ENCODE peak calls at places on chromosomes 3 and 15, in four cellular contexts. M is K562, G is WTC11, I is H1. K is an unnamed sample.

GRCh38 chr3:28317438-28318022 is 31.0 kb upstream of the ZCWPW2 start:
- DNase-seq in M (peak; percentile 48), G (no peak), I (no peak), K (peak; percentile 33)

GRCh38 chr3:64214002-64214696 is 11.1 kb downstream of the PRICKLE2 start:
- DNase-seq in M (no peak), G (no peak), I (no peak), K (peak; percentile 16)

GRCh38 chr15:100988297-100988696 is 69.1 kb downstream of the LRRK1 start:
- DNase-seq in M (no peak), G (no peak), I (no peak), K (no peak)

GRCh38 chr3:184592411-184593200 is 31.0 kb downstream of the EPHB3 start:
- DNase-seq in M (no peak), G (no peak), I (no peak), K (peak; percentile 84)

GRCh38 chr3:79074558-79074957 is 693.2 kb downstream of the ROBO1 start:
- DNase-seq in M (no peak), G (no peak), I (no peak), K (no peak)

GRCh38 chr3:143600762-143601161 is 247.5 kb downstream of the SLC9A9 start:
- DNase-seq in M (no peak), G (no peak), I (no peak), K (no peak)

GRCh38 chr3:10142707-10143560 is 1.4 kb downstream of the VHL start:
- DNase-seq in M (peak; percentile 34), G (no peak), I (no peak), K (peak; percentile 24)

GRCh38 chr3:112973325-112974177 is 1.4 kb downstream of the CD200R1 start:
- DNase-seq in M (no peak), G (no peak), I (no peak), K (no peak)

GRCh38 chr3:23276913-23277658 is 74.0 kb downstream of the UBE2E2 start:
- DNase-seq in M (no peak), G (no peak), I (no peak), K (peak; percentile 36)

GRCh38 chr3:130956281-130956680 is 62.4 kb downstream of the ATP2C1 start:
- DNase-seq in M (no peak), G (no peak), I (no peak), K (no peak)

GRCh38 chr15:49110158-49110944 is 45.0 kb downstream of the COPS2 start:
- DNase-seq in M (no peak), G (peak; percentile 32), I (peak; percentile 2), K (no peak)

GRCh38 chr15:89436560-89437311 is 59.6 kb downstream of the RHCG start:
- DNase-seq in M (no peak), G (no peak), I (no peak), K (no peak)

GRCh38 chr15:51924146-51925068 is 47.2 kb downstream of the LEO1 start:
- DNase-seq in M (no peak), G (peak; percentile 38), I (no peak), K (no peak)

GRCh38 chr3:36648241-36649034 is 115.9 kb downstream of the DCLK3 start:
- DNase-seq in M (no peak), G (no peak), I (no peak), K (no peak)

GRCh38 chr15:96716100-96716499 is 385.6 kb downstream of the NR2F2 start:
- DNase-seq in M (no peak), G (no peak), I (no peak), K (no peak)

GRCh38 chr3:46089237-46090011 is 62.1 kb upstream of the XCR1 start:
- DNase-seq in M (no peak), G (no peak), I (no peak), K (no peak)

GRCh38 chr15:70559840-70560239 is 203.5 kb downstream of the UACA start:
- DNase-seq in M (no peak), G (no peak), I (no peak), K (no peak)

GRCh38 chr3:16724487-16724886 is 119.3 kb upstream of the DAZL start:
- DNase-seq in M (no peak), G (no peak), I (no peak), K (no peak)

GRCh38 chr3:66153471-66153870 is 67.3 kb upstream of the SLC25A26 start:
- DNase-seq in M (no peak), G (no peak), I (no peak), K (no peak)

GRCh38 chr15:74815121-74815933 is 2.7 kb downstream of the LMAN1L start:
- DNase-seq in M (no peak), G (no peak), I (no peak), K (peak; percentile 53)

GRCh38 chr3:173037840-173038483 is 103.1 kb downstream of the SPATA16 start:
- DNase-seq in M (no peak), G (no peak), I (no peak), K (no peak)

GRCh38 chr15:51191766-51192165 is 97.1 kb upstream of the TNFAIP8L3 start:
- DNase-seq in M (no peak), G (no peak), I (no peak), K (no peak)

GRCh38 chr3:157632081-157632480 is 128.9 kb upstream of the VEPH1 start:
- DNase-seq in M (no peak), G (no peak), I (no peak), K (peak; percentile 19)

GRCh38 chr15:80536231-80536630 is 132.0 kb downstream of the ARNT2 start:
- DNase-seq in M (no peak), G (no peak), I (no peak), K (no peak)

GRCh38 chr3:14703128-14703750 is 28.3 kb downstream of the C3orf20 start:
- DNase-seq in M (no peak), G (no peak), I (no peak), K (no peak)

GRCh38 chr3:42066516-42067181 is 24.5 kb upstream of the TRAK1 start:
- DNase-seq in M (no peak), G (peak; percentile 43), I (no peak), K (peak; percentile 46)

GRCh38 chr3:38587548-38588131 is 61.8 kb downstream of the SCN5A start:
- DNase-seq in M (no peak), G (no peak), I (no peak), K (no peak)

GRCh38 chr15:42955518-42955917 is 34.9 kb upstream of the TTBK2 start:
- DNase-seq in M (no peak), G (no peak), I (no peak), K (no peak)

GRCh38 chr3:27423463-27423862 is 54.3 kb upstream of the NEK10 start:
- DNase-seq in M (no peak), G (no peak), I (no peak), K (peak; percentile 2)

GRCh38 chr15:100767002-100767825 is 112.4 kb upstream of the ALDH1A3 start:
- DNase-seq in M (no peak), G (peak; percentile 7), I (no peak), K (peak; percentile 25)

GRCh38 chr15:23686466-23687142 is 501 bp downstream of the NDN start:
- DNase-seq in M (no peak), G (peak; percentile 14), I (no peak), K (no peak)

GRCh38 chr15:57307527-57308193 is 68.6 kb upstream of the CGNL1 start:
- DNase-seq in M (no peak), G (no peak), I (no peak), K (no peak)

GRCh38 chr15:66936115-66936863 is 129.1 kb upstream of the SMAD3 start:
- DNase-seq in M (no peak), G (no peak), I (no peak), K (peak; percentile 55)

GRCh38 chr3:143847787-143848631 is at the start of gene SLC9A9:
- DNase-seq in M (no peak), G (peak; percentile 15), I (no peak), K (no peak)

GRCh38 chr15:70323111-70323851 is 225.6 kb upstream of the TLE3 start:
- DNase-seq in M (no peak), G (no peak), I (no peak), K (peak; percentile 51)

GRCh38 chr3:149215474-149215873 is 6.2 kb downstream of the CP start:
- DNase-seq in M (no peak), G (no peak), I (no peak), K (no peak)

GRCh38 chr3:149216195-149216869 is 5.3 kb downstream of the CP start:
- DNase-seq in M (no peak), G (no peak), I (no peak), K (peak; percentile 39)

GRCh38 chr3:149217347-149217746 is 4.3 kb downstream of the CP start:
- DNase-seq in M (no peak), G (no peak), I (no peak), K (no peak)

GRCh38 chr3:149212386-149212785 is 9.2 kb downstream of the CP start:
- DNase-seq in M (no peak), G (no peak), I (no peak), K (no peak)

DNA sequence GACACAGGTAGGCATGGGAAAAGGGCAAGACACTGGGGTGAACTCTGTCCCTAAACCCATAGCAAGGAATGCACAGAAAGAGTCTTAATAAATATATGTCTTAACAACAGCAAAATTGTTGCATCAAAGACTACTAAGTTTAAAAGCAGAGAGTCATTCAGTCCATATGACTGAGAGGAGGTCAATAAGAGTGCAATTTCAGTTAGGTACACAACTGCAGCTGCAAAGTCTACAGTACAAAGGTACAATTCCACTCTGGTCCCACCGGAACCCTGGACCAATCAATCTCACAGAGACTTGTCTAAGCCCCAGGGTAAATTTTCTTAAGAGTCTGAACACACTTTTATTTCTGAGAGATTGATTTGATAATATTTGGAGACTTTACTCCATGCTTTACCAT is 6.9 kb downstream of the CP start:
- DNase-seq in M (no peak), G (no peak), I (no peak), K (no peak)
- TF ChIP-seq TEAD4 in M (no peak), G (no peak), I (no peak), K (no peak)

DNA sequence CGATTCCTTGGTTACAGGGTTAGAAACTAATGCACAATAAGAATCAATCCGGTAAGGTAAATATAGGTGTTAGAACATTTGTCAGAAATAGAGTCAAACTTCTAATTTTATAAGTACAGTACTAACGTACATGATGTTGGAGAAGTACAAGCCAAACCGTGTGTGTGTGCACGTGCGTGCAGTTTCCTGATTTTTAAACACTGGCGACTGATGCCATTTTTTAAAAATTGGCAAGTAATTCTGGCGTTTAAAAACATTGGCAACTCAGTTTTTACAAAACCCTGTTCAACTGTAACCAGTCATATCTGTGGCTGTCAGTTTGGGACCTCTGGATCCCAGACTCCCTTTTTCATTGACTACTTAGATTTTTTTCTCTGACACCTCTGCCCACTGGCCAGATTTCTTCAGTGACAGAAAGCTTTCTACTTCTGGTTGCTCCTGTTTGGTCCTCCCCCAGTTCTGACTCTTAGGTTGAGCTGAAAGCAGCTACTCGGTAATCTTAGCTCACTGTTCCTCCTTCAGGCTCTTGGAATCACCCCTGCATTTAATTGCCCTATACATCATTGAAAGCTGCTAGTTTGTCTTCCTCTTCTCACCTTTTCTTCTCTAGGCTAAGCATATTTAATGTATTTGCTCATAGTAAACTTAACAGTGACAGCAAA is 847 bp downstream of the ATG7 start:
- DNase-seq in M (no peak), G (no peak), I (no peak), K (no peak)
- TF ChIP-seq TEAD4 in M (no peak), G (no peak), I (no peak), K (no peak)

DNA sequence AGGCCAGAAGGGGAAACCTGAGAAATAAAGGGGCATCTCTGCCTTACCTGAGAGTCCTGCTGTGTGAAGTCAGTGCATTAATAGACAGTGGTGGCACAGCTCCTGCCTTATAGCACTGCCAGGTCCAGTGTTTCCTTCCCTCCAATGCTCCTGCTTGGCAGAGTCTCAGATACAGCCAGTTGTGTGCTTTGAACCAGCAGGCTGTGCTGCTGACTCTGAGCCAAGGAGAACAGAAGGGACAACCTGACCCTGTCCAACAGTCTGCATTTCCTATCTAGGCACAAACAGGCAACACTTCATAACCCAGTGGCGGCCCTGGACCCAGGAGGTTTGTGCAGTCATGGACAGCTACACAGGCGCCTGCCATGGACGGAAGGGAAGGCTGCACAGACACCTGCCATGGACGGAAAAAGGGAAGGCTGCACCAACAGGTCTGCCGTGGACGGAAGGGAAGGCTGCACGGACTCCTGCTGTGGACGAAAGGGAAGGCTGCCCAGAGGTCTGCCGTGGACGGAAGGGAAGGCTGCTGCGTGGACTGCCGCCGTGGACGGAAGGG is 33.9 kb upstream of the PLXNA1 start:
- DNase-seq in M (no peak), G (no peak), I (no peak), K (no peak)
- TF ChIP-seq TEAD4 in M (no peak), G (no peak), I (no peak), K (no peak)

GRCh38 chr3:67292356-67293225 is 294.5 kb downstream of the KBTBD8 start:
- DNase-seq in M (no peak), G (no peak), I (no peak), K (no peak)
- TF ChIP-seq TEAD4 in M (no peak), G (no peak), I (no peak), K (no peak)

K was measured in SK-N-SH.